ENCODE peak calls at places on chromosomes 11 and 22, in four cellular contexts. One of them, this sample, is unnamed.

GRCh38 chr22:29328055-29328454 is 12.6 kb upstream of the RASL10A start:
- DNase-seq in astrocyte of the spinal cord: no peak
- DNase-seq in fibroblast of the aortic adventitia: no peak
- DNase-seq in GM23338: no peak
- DNase-seq in this sample: no peak

GRCh38 chr22:36258750-36259619 is 6.1 kb downstream of the APOL1 start:
- DNase-seq in astrocyte of the spinal cord: peak; percentile 65
- DNase-seq in fibroblast of the aortic adventitia: peak; percentile 60
- DNase-seq in GM23338: peak; percentile 78
- DNase-seq in this sample: no peak

GRCh38 chr11:91239359-91239758 is 985.3 kb upstream of the FAT3 start:
- DNase-seq in astrocyte of the spinal cord: no peak
- DNase-seq in fibroblast of the aortic adventitia: no peak
- DNase-seq in GM23338: peak; percentile 15
- DNase-seq in this sample: no peak

GRCh38 chr11:111913997-111914396 is 1.5 kb downstream of the HSPB2 start:
- DNase-seq in astrocyte of the spinal cord: peak; percentile 57
- DNase-seq in fibroblast of the aortic adventitia: peak; percentile 86
- DNase-seq in GM23338: no peak
- DNase-seq in this sample: no peak

GRCh38 chr22:35739642-35740041 is 22.0 kb downstream of the APOL5 start:
- DNase-seq in astrocyte of the spinal cord: no peak
- DNase-seq in fibroblast of the aortic adventitia: peak; percentile 51
- DNase-seq in GM23338: peak; percentile 50
- DNase-seq in this sample: peak; percentile 47

GRCh38 chr11:43072096-43072495 is 239.7 kb upstream of the API5 start:
- DNase-seq in astrocyte of the spinal cord: no peak
- DNase-seq in fibroblast of the aortic adventitia: no peak
- DNase-seq in GM23338: peak; percentile 30
- DNase-seq in this sample: no peak

GRCh38 chr11:57288771-57289579 is 35.8 kb downstream of the TNKS1BP1 start:
- DNase-seq in astrocyte of the spinal cord: peak; percentile 76
- DNase-seq in fibroblast of the aortic adventitia: peak; percentile 84
- DNase-seq in GM23338: peak; percentile 45
- DNase-seq in this sample: peak; percentile 51

GRCh38 chr11:14335712-14336111 is 23.3 kb downstream of the RRAS2 start:
- DNase-seq in astrocyte of the spinal cord: no peak
- DNase-seq in fibroblast of the aortic adventitia: no peak
- DNase-seq in GM23338: no peak
- DNase-seq in this sample: no peak

GRCh38 chr11:118924591-118925585 is 838 bp downstream of the BCL9L start:
- DNase-seq in astrocyte of the spinal cord: no peak
- DNase-seq in fibroblast of the aortic adventitia: peak; percentile 39
- DNase-seq in GM23338: peak; percentile 84
- DNase-seq in this sample: peak; percentile 75

GRCh38 chr22:31870890-31871289 is 73.4 kb upstream of the YWHAH start:
- DNase-seq in astrocyte of the spinal cord: peak; percentile 83
- DNase-seq in fibroblast of the aortic adventitia: no peak
- DNase-seq in GM23338: no peak
- DNase-seq in this sample: no peak

GRCh38 chr11:112229746-112230433 is 3.7 kb downstream of the PTS start:
- DNase-seq in astrocyte of the spinal cord: peak; percentile 87
- DNase-seq in fibroblast of the aortic adventitia: peak; percentile 79
- DNase-seq in GM23338: no peak
- DNase-seq in this sample: no peak

GRCh38 chr11:80096736-80097135 is 655.9 kb upstream of the TENM4 start:
- DNase-seq in astrocyte of the spinal cord: peak; percentile 83
- DNase-seq in fibroblast of the aortic adventitia: peak; percentile 56
- DNase-seq in GM23338: no peak
- DNase-seq in this sample: no peak

GRCh38 chr11:12502950-12503579 is 125.7 kb downstream of the PARVA start:
- DNase-seq in astrocyte of the spinal cord: peak; percentile 34
- DNase-seq in fibroblast of the aortic adventitia: no peak
- DNase-seq in GM23338: no peak
- DNase-seq in this sample: no peak

GRCh38 chr22:23536821-23537345 is 43.2 kb downstream of the IGLL1 start:
- DNase-seq in astrocyte of the spinal cord: no peak
- DNase-seq in fibroblast of the aortic adventitia: no peak
- DNase-seq in GM23338: no peak
- DNase-seq in this sample: no peak

GRCh38 chr11:134360050-134360835 is 28.5 kb downstream of the GLB1L2 start:
- DNase-seq in astrocyte of the spinal cord: peak; percentile 43
- DNase-seq in fibroblast of the aortic adventitia: peak; percentile 30
- DNase-seq in GM23338: peak; percentile 93
- DNase-seq in this sample: peak; percentile 60

GRCh38 chr11:64763804-64764611 is 4.2 kb upstream of the PYGM start:
- DNase-seq in astrocyte of the spinal cord: no peak
- DNase-seq in fibroblast of the aortic adventitia: no peak
- DNase-seq in GM23338: no peak
- DNase-seq in this sample: peak; percentile 14

GRCh38 chr11:19683862-19684491 is 28.7 kb upstream of the NAV2 start:
- DNase-seq in astrocyte of the spinal cord: no peak
- DNase-seq in fibroblast of the aortic adventitia: no peak
- DNase-seq in GM23338: no peak
- DNase-seq in this sample: no peak

GRCh38 chr11:128354476-128354875 is 232.9 kb downstream of the ETS1 start:
- DNase-seq in astrocyte of the spinal cord: no peak
- DNase-seq in fibroblast of the aortic adventitia: no peak
- DNase-seq in GM23338: no peak
- DNase-seq in this sample: no peak

GRCh38 chr22:40919446-40919845 is 31.7 kb upstream of the RBX1 start:
- DNase-seq in astrocyte of the spinal cord: no peak
- DNase-seq in fibroblast of the aortic adventitia: peak; percentile 56
- DNase-seq in GM23338: no peak
- DNase-seq in this sample: no peak

GRCh38 chr22:30310881-30311771 is 15.6 kb downstream of the TBC1D10A start:
- DNase-seq in astrocyte of the spinal cord: no peak
- DNase-seq in fibroblast of the aortic adventitia: peak; percentile 95
- DNase-seq in GM23338: no peak
- DNase-seq in this sample: no peak

GRCh38 chr11:67032830-67033555 is 10.1 kb downstream of the SYT12 start:
- DNase-seq in astrocyte of the spinal cord: peak; percentile 94
- DNase-seq in fibroblast of the aortic adventitia: peak; percentile 91
- DNase-seq in GM23338: no peak
- DNase-seq in this sample: peak; percentile 48

GRCh38 chr11:131235328-131236298 is 134.8 kb upstream of the NTM start:
- DNase-seq in astrocyte of the spinal cord: no peak
- DNase-seq in fibroblast of the aortic adventitia: no peak
- DNase-seq in GM23338: peak; percentile 30
- DNase-seq in this sample: no peak

GRCh38 chr11:111452146-111452545 is 60.0 kb downstream of the BTG4 start:
- DNase-seq in astrocyte of the spinal cord: no peak
- DNase-seq in fibroblast of the aortic adventitia: peak; percentile 13
- DNase-seq in GM23338: no peak
- DNase-seq in this sample: no peak

GRCh38 chr11:75279273-75279672 is 38.7 kb downstream of the TPBGL start:
- DNase-seq in astrocyte of the spinal cord: no peak
- DNase-seq in fibroblast of the aortic adventitia: peak; percentile 23
- DNase-seq in GM23338: peak; percentile 40
- DNase-seq in this sample: peak; percentile 66

GRCh38 chr22:39800790-39801540 is 92.6 kb downstream of the ENTHD1 start:
- DNase-seq in astrocyte of the spinal cord: no peak
- DNase-seq in fibroblast of the aortic adventitia: no peak
- DNase-seq in GM23338: no peak
- DNase-seq in this sample: no peak

GRCh38 chr11:2270322-2271076 is at the start of gene ASCL2:
- DNase-seq in astrocyte of the spinal cord: no peak
- DNase-seq in fibroblast of the aortic adventitia: no peak
- DNase-seq in GM23338: peak; percentile 45
- DNase-seq in this sample: peak; percentile 53

GRCh38 chr22:27100789-27101188 is 443.4 kb downstream of the MIAT start:
- DNase-seq in astrocyte of the spinal cord: peak; percentile 76
- DNase-seq in fibroblast of the aortic adventitia: no peak
- DNase-seq in GM23338: peak; percentile 72
- DNase-seq in this sample: no peak

GRCh38 chr11:108973402-108974119 is 308.7 kb downstream of the DDX10 start:
- DNase-seq in astrocyte of the spinal cord: peak; percentile 83
- DNase-seq in fibroblast of the aortic adventitia: peak; percentile 79
- DNase-seq in GM23338: no peak
- DNase-seq in this sample: no peak

GRCh38 chr11:124536520-124536919 is 6.9 kb downstream of the OR8B12 start:
- DNase-seq in astrocyte of the spinal cord: peak; percentile 73
- DNase-seq in fibroblast of the aortic adventitia: peak; percentile 30
- DNase-seq in GM23338: peak; percentile 85
- DNase-seq in this sample: peak; percentile 66

GRCh38 chr22:25057013-25057881 is 104.7 kb downstream of the KIAA1671 start:
- DNase-seq in astrocyte of the spinal cord: peak; percentile 31
- DNase-seq in fibroblast of the aortic adventitia: peak; percentile 20
- DNase-seq in GM23338: peak; percentile 86
- DNase-seq in this sample: peak; percentile 87

GRCh38 chr22:27295605-27296004 is 506.0 kb downstream of the MN1 start:
- DNase-seq in astrocyte of the spinal cord: no peak
- DNase-seq in fibroblast of the aortic adventitia: no peak
- DNase-seq in GM23338: no peak
- DNase-seq in this sample: no peak

GRCh38 chr22:37726240-37726887 is 29.5 kb downstream of the TRIOBP start:
- DNase-seq in astrocyte of the spinal cord: no peak
- DNase-seq in fibroblast of the aortic adventitia: peak; percentile 63
- DNase-seq in GM23338: no peak
- DNase-seq in this sample: no peak
- TF ChIP-seq CTCF in astrocyte of the spinal cord: peak; percentile 41
- TF ChIP-seq CTCF in fibroblast of the aortic adventitia: peak; percentile 36
- TF ChIP-seq CTCF in GM23338: no peak
- TF ChIP-seq CTCF in this sample: no peak

GRCh38 chr11:120547301-120547700 is 35.8 kb downstream of the GRIK4 start:
- DNase-seq in astrocyte of the spinal cord: no peak
- DNase-seq in fibroblast of the aortic adventitia: no peak
- DNase-seq in GM23338: no peak
- DNase-seq in this sample: no peak

GRCh38 chr11:120545813-120546212 is 34.3 kb downstream of the GRIK4 start:
- DNase-seq in astrocyte of the spinal cord: no peak
- DNase-seq in fibroblast of the aortic adventitia: no peak
- DNase-seq in GM23338: no peak
- DNase-seq in this sample: no peak

GRCh38 chr11:120548682-120549209 is 37.2 kb downstream of the GRIK4 start:
- DNase-seq in astrocyte of the spinal cord: no peak
- DNase-seq in fibroblast of the aortic adventitia: no peak
- DNase-seq in GM23338: no peak
- DNase-seq in this sample: no peak

GRCh38 chr11:120547871-120548681 is 36.5 kb downstream of the GRIK4 start:
- DNase-seq in astrocyte of the spinal cord: peak; percentile 88
- DNase-seq in fibroblast of the aortic adventitia: peak; percentile 90
- DNase-seq in GM23338: peak; percentile 59
- DNase-seq in this sample: no peak

GRCh38 chr11:120546312-120547205 is 35.0 kb downstream of the GRIK4 start:
- DNase-seq in astrocyte of the spinal cord: peak; percentile 94
- DNase-seq in fibroblast of the aortic adventitia: peak; percentile 88
- DNase-seq in GM23338: peak; percentile 61
- DNase-seq in this sample: peak; percentile 41
- TF ChIP-seq CTCF in astrocyte of the spinal cord: no peak
- TF ChIP-seq CTCF in fibroblast of the aortic adventitia: no peak
- TF ChIP-seq CTCF in GM23338: no peak
- TF ChIP-seq CTCF in this sample: no peak

GRCh38 chr22:43891360-43892182 is at the start of gene PNPLA5:
- DNase-seq in astrocyte of the spinal cord: no peak
- DNase-seq in fibroblast of the aortic adventitia: no peak
- DNase-seq in GM23338: peak; percentile 90
- DNase-seq in this sample: peak; percentile 10

GRCh38 chr22:43887391-43887790 is 4.4 kb downstream of the PNPLA5 start:
- DNase-seq in astrocyte of the spinal cord: no peak
- DNase-seq in fibroblast of the aortic adventitia: no peak
- DNase-seq in GM23338: no peak
- DNase-seq in this sample: no peak

GRCh38 chr22:43890901-43891331 is 897 bp downstream of the PNPLA5 start:
- DNase-seq in astrocyte of the spinal cord: no peak
- DNase-seq in fibroblast of the aortic adventitia: no peak
- DNase-seq in GM23338: peak; percentile 61
- DNase-seq in this sample: no peak

GRCh38 chr22:43888740-43889139 is 3.1 kb downstream of the PNPLA5 start:
- DNase-seq in astrocyte of the spinal cord: no peak
- DNase-seq in fibroblast of the aortic adventitia: no peak
- DNase-seq in GM23338: no peak
- DNase-seq in this sample: no peak

GRCh38 chr22:43889366-43890253 is 2.2 kb downstream of the PNPLA5 start:
- DNase-seq in astrocyte of the spinal cord: peak; percentile 19
- DNase-seq in fibroblast of the aortic adventitia: peak; percentile 44
- DNase-seq in GM23338: peak; percentile 24
- DNase-seq in this sample: peak; percentile 29
- TF ChIP-seq CTCF in astrocyte of the spinal cord: peak; percentile 33
- TF ChIP-seq CTCF in fibroblast of the aortic adventitia: peak; percentile 47
- TF ChIP-seq CTCF in GM23338: no peak
- TF ChIP-seq CTCF in this sample: no peak

DNA sequence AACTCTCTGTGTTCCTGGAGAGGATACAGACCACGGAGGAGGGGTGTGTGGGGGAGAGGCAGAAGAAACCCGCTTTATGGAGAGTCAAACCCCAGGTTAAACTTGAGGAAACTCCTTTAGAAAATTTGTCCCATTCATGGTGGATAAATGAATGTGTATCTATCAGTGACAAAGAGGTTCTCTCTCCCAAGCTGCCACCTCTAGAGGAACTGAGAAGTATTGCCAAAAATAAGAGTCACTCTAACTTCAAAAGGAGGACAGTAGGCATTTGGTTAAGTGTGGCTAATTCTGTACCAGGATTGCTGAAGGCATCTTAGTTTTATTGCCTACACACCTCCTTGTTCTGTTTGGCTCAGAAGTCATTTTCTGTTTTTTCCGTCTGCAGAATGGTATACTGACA is 189.0 kb upstream of the MPPED2 start:
- DNase-seq in astrocyte of the spinal cord: no peak
- DNase-seq in fibroblast of the aortic adventitia: no peak
- DNase-seq in GM23338: peak; percentile 51
- DNase-seq in this sample: no peak
- TF ChIP-seq CTCF in astrocyte of the spinal cord: no peak
- TF ChIP-seq CTCF in fibroblast of the aortic adventitia: no peak
- TF ChIP-seq CTCF in GM23338: peak; percentile 16
- TF ChIP-seq CTCF in this sample: no peak

This sample was measured in Caco-2.